ENCODE peak calls at places on chromosome 10, in four cellular contexts. H is left lobe of liver, A is fibroblast of pulmonary artery, J is BJ. S is an unnamed sample.

GRCh38 chr10:125795111-125795510 is 19.5 kb upstream of the MMP21 start:
- DNase-seq in H (no peak), A (peak), J (no peak), S (no peak)

GRCh38 chr10:119541459-119542356 is 811 bp downstream of the RGS10 start:
- DNase-seq in H (peak), A (no peak), J (no peak), S (no peak)

GRCh38 chr10:21514101-21514807 is 11.2 kb downstream of the SKIDA1 start:
- DNase-seq in H (no peak), A (peak), J (no peak), S (no peak)

GRCh38 chr10:68172324-68172723 is 59.6 kb downstream of the ATOH7 start:
- DNase-seq in H (no peak), A (no peak), J (no peak), S (no peak)

GRCh38 chr10:71769279-71769823 is 4.0 kb downstream of the VSIR start:
- DNase-seq in H (no peak), A (peak), J (no peak), S (no peak)

GRCh38 chr10:102120142-102120986 is at the start of gene LDB1:
- DNase-seq in H (peak), A (peak), J (no peak), S (peak)

GRCh38 chr10:43230909-43231522 is 35.8 kb downstream of the RASGEF1A start:
- DNase-seq in H (peak), A (no peak), J (no peak), S (no peak)

GRCh38 chr10:99393036-99393435 is 37.4 kb downstream of the GOT1 start:
- DNase-seq in H (no peak), A (no peak), J (no peak), S (no peak)

GRCh38 chr10:74011762-74012161 is 13.8 kb downstream of the VCL start:
- DNase-seq in H (no peak), A (peak), J (no peak), S (peak)

GRCh38 chr10:11272915-11273389 is 255.3 kb downstream of the CELF2 start:
- DNase-seq in H (no peak), A (no peak), J (no peak), S (no peak)

GRCh38 chr10:23656735-23657134 is 217.9 kb downstream of the OTUD1 start:
- DNase-seq in H (no peak), A (no peak), J (no peak), S (no peak)

GRCh38 chr10:111267673-111268072 is 190.8 kb downstream of the ADRA2A start:
- DNase-seq in H (no peak), A (no peak), J (no peak), S (no peak)

GRCh38 chr10:452512-453504 is 236.7 kb downstream of the DIP2C start:
- DNase-seq in H (no peak), A (no peak), J (no peak), S (peak)

GRCh38 chr10:12902135-12902572 is 99.4 kb downstream of the CCDC3 start:
- DNase-seq in H (peak), A (peak), J (no peak), S (no peak)